ENCODE peak calls at places on chromosomes 3 and 15, in seven cellular contexts. One of them, this sample, is unnamed.
A peak's percentile ranks its signal among the peaks of the same experiment; 100 is the strongest.

GRCh38 chr3:99872633-99873254 is 55.1 kb downstream of the CMSS1 start:
- DNase-seq in Panc1: no peak
- DNase-seq in GM06990: peak; percentile 76
- DNase-seq in A549: no peak
- DNase-seq in tibial artery: no peak
- DNase-seq in left ventricle myocardium inferior: no peak
- DNase-seq in GM12864: no peak
- DNase-seq in this sample: peak; percentile 76

GRCh38 chr3:11335056-11335608 is 62.9 kb downstream of the ATG7 start:
- DNase-seq in Panc1: peak; percentile 39
- DNase-seq in GM06990: peak; percentile 9
- DNase-seq in A549: peak; percentile 66
- DNase-seq in tibial artery: no peak
- DNase-seq in left ventricle myocardium inferior: no peak
- DNase-seq in GM12864: peak; percentile 15
- DNase-seq in this sample: peak; percentile 62

GRCh38 chr15:60003243-60004018 is 680 bp upstream of the FOXB1 start:
- DNase-seq in Panc1: no peak
- DNase-seq in GM06990: no peak
- DNase-seq in A549: no peak
- DNase-seq in tibial artery: no peak
- DNase-seq in left ventricle myocardium inferior: no peak
- DNase-seq in GM12864: no peak
- DNase-seq in this sample: no peak

GRCh38 chr3:111617406-111617805 is 22.3 kb upstream of the ZBED2 start:
- DNase-seq in Panc1: no peak
- DNase-seq in GM06990: no peak
- DNase-seq in A549: no peak
- DNase-seq in tibial artery: no peak
- DNase-seq in left ventricle myocardium inferior: no peak
- DNase-seq in GM12864: no peak
- DNase-seq in this sample: no peak

GRCh38 chr3:45026957-45027356 is 854 bp downstream of the CLEC3B start:
- DNase-seq in Panc1: no peak
- DNase-seq in GM06990: no peak
- DNase-seq in A549: no peak
- DNase-seq in tibial artery: peak; percentile 89
- DNase-seq in left ventricle myocardium inferior: peak; percentile 88
- DNase-seq in GM12864: no peak
- DNase-seq in this sample: no peak

GRCh38 chr3:140863481-140864084 is 78.1 kb upstream of the SLC25A36 start:
- DNase-seq in Panc1: peak; percentile 39
- DNase-seq in GM06990: peak; percentile 38
- DNase-seq in A549: peak; percentile 42
- DNase-seq in tibial artery: no peak
- DNase-seq in left ventricle myocardium inferior: no peak
- DNase-seq in GM12864: peak; percentile 31
- DNase-seq in this sample: peak; percentile 78

GRCh38 chr15:66670698-66671580 is 31.1 kb upstream of the SMAD6 start:
- DNase-seq in Panc1: no peak
- DNase-seq in GM06990: no peak
- DNase-seq in A549: peak; percentile 53
- DNase-seq in tibial artery: no peak
- DNase-seq in left ventricle myocardium inferior: no peak
- DNase-seq in GM12864: no peak
- DNase-seq in this sample: no peak

GRCh38 chr3:159026510-159026909 is 224.7 kb downstream of the MFSD1 start:
- DNase-seq in Panc1: no peak
- DNase-seq in GM06990: no peak
- DNase-seq in A549: no peak
- DNase-seq in tibial artery: no peak
- DNase-seq in left ventricle myocardium inferior: no peak
- DNase-seq in GM12864: no peak
- DNase-seq in this sample: no peak

GRCh38 chr3:28349397-28350000 is 875 bp upstream of the AZI2 start:
- DNase-seq in Panc1: no peak
- DNase-seq in GM06990: no peak
- DNase-seq in A549: no peak
- DNase-seq in tibial artery: no peak
- DNase-seq in left ventricle myocardium inferior: no peak
- DNase-seq in GM12864: no peak
- DNase-seq in this sample: no peak

GRCh38 chr3:139355502-139355901 is 11.7 kb downstream of the MRPS22 start:
- DNase-seq in Panc1: no peak
- DNase-seq in GM06990: no peak
- DNase-seq in A549: no peak
- DNase-seq in tibial artery: no peak
- DNase-seq in left ventricle myocardium inferior: no peak
- DNase-seq in GM12864: no peak
- DNase-seq in this sample: no peak

GRCh38 chr3:186254676-186255665 is 107.1 kb downstream of the DGKG start:
- DNase-seq in Panc1: no peak
- DNase-seq in GM06990: peak; percentile 57
- DNase-seq in A549: no peak
- DNase-seq in tibial artery: no peak
- DNase-seq in left ventricle myocardium inferior: no peak
- DNase-seq in GM12864: peak; percentile 73
- DNase-seq in this sample: peak; percentile 77

GRCh38 chr15:67405208-67406191 is 115.4 kb upstream of the C15orf61 start:
- DNase-seq in Panc1: no peak
- DNase-seq in GM06990: no peak
- DNase-seq in A549: peak; percentile 61
- DNase-seq in tibial artery: no peak
- DNase-seq in left ventricle myocardium inferior: no peak
- DNase-seq in GM12864: no peak
- DNase-seq in this sample: no peak

GRCh38 chr15:94230436-94230885 is 900 bp upstream of the MCTP2 start:
- DNase-seq in Panc1: no peak
- DNase-seq in GM06990: no peak
- DNase-seq in A549: no peak
- DNase-seq in tibial artery: no peak
- DNase-seq in left ventricle myocardium inferior: no peak
- DNase-seq in GM12864: no peak
- DNase-seq in this sample: no peak

GRCh38 chr15:39744334-39745103 is 38.1 kb downstream of the FSIP1 start:
- DNase-seq in Panc1: no peak
- DNase-seq in GM06990: no peak
- DNase-seq in A549: no peak
- DNase-seq in tibial artery: no peak
- DNase-seq in left ventricle myocardium inferior: no peak
- DNase-seq in GM12864: no peak
- DNase-seq in this sample: peak; percentile 2

GRCh38 chr15:75130597-75131268 is 70.9 kb upstream of the C15orf39 start:
- DNase-seq in Panc1: no peak
- DNase-seq in GM06990: peak; percentile 68
- DNase-seq in A549: no peak
- DNase-seq in tibial artery: no peak
- DNase-seq in left ventricle myocardium inferior: no peak
- DNase-seq in GM12864: peak; percentile 90
- DNase-seq in this sample: peak; percentile 94
- H3K4me3 ChIP-seq in Panc1: no peak overlapping the region
- H3K4me3 ChIP-seq in GM06990: peak overlapping the region; percentile 26
- H3K4me3 ChIP-seq in A549: no peak overlapping the region
- H3K4me3 ChIP-seq in tibial artery: no peak overlapping the region
- H3K4me3 ChIP-seq in left ventricle myocardium inferior: no peak overlapping the region
- H3K4me3 ChIP-seq in GM12864: no peak overlapping the region
- H3K4me3 ChIP-seq in this sample: peak overlapping the region; percentile 37

GRCh38 chr15:48965972-48966371 is 2.3 kb upstream of the SHC4 start:
- DNase-seq in Panc1: no peak
- DNase-seq in GM06990: no peak
- DNase-seq in A549: peak; percentile 56
- DNase-seq in tibial artery: peak; percentile 84
- DNase-seq in left ventricle myocardium inferior: no peak
- DNase-seq in GM12864: no peak
- DNase-seq in this sample: peak; percentile 82
- TF ChIP-seq CTCF in Panc1: peak; percentile 41
- TF ChIP-seq CTCF in GM06990: peak; percentile 33
- TF ChIP-seq CTCF in A549: peak; percentile 27
- TF ChIP-seq CTCF in tibial artery: peak; percentile 12
- TF ChIP-seq CTCF in left ventricle myocardium inferior: no peak
- TF ChIP-seq CTCF in GM12864: peak; percentile 32
- TF ChIP-seq CTCF in this sample: peak; percentile 17

GRCh38 chr15:89091667-89092220 is 3.5 kb downstream of the ABHD2 start:
- DNase-seq in Panc1: no peak
- DNase-seq in GM06990: no peak
- DNase-seq in A549: no peak
- DNase-seq in tibial artery: no peak
- DNase-seq in left ventricle myocardium inferior: no peak
- DNase-seq in GM12864: no peak
- DNase-seq in this sample: no peak
- H3K4me3 ChIP-seq in Panc1: peak overlapping the region; percentile 54
- H3K4me3 ChIP-seq in GM06990: peak overlapping the region; percentile 44
- H3K4me3 ChIP-seq in A549: peak overlapping the region; percentile 28
- H3K4me3 ChIP-seq in tibial artery: peak overlapping the region; percentile 75
- H3K4me3 ChIP-seq in left ventricle myocardium inferior: peak overlapping the region; percentile 94
- H3K4me3 ChIP-seq in GM12864: peak overlapping the region; percentile 46
- H3K4me3 ChIP-seq in this sample: peak overlapping the region; percentile 64

DNA sequence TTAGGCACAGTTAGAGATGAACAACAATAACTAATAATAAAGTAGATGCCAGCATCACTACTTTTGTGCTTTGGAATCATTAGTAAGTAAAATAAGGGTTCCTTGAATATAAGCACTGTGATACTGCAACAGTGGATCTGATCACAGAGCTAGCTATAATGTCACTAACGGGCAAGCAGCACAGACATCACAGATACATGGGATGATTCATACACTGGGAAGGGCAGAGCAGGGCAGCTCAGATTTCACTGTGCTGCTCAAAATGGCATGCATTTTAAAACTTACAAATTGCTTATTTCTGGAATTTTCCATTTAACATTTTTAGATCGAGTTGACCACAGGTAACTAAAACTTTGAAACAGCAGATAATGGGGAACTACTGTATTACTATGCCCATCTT is 476.6 kb downstream of the FHIT start:
- DNase-seq in Panc1: no peak
- DNase-seq in GM06990: no peak
- DNase-seq in A549: no peak
- DNase-seq in tibial artery: no peak
- DNase-seq in left ventricle myocardium inferior: no peak
- DNase-seq in GM12864: no peak
- DNase-seq in this sample: no peak
- TF ChIP-seq CTCF in Panc1: no peak
- TF ChIP-seq CTCF in GM06990: no peak
- TF ChIP-seq CTCF in A549: no peak
- TF ChIP-seq CTCF in tibial artery: no peak
- TF ChIP-seq CTCF in left ventricle myocardium inferior: no peak
- TF ChIP-seq CTCF in GM12864: no peak
- TF ChIP-seq CTCF in this sample: no peak

DNA sequence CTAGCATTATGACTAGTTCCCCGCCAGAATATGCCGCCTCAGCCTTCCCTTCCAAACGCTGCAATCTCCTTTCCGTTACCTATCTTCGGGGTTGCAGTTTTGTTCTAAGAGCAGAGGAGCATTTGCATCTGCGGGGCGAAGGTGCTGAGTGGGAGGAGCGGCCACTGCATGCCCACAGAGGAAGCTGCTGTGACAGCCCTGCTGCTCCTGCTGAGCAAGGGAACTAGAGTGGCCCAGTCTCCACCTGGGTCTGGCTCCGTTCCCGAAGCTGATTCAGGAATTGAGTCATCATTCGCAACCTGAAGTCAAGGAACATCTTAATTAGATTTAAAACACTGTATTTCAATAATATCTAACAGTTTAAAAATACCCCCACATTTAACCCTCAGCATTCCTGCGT is 98.2 kb upstream of the TJP1 start:
- DNase-seq in Panc1: no peak
- DNase-seq in GM06990: no peak
- DNase-seq in A549: peak; percentile 58
- DNase-seq in tibial artery: no peak
- DNase-seq in left ventricle myocardium inferior: no peak
- DNase-seq in GM12864: no peak
- DNase-seq in this sample: no peak
- H3K4me3 ChIP-seq in Panc1: no peak overlapping the region
- H3K4me3 ChIP-seq in GM06990: no peak overlapping the region
- H3K4me3 ChIP-seq in A549: peak overlapping the region; percentile 28
- H3K4me3 ChIP-seq in tibial artery: no peak overlapping the region
- H3K4me3 ChIP-seq in left ventricle myocardium inferior: no peak overlapping the region
- H3K4me3 ChIP-seq in GM12864: no peak overlapping the region
- H3K4me3 ChIP-seq in this sample: no peak overlapping the region

DNA sequence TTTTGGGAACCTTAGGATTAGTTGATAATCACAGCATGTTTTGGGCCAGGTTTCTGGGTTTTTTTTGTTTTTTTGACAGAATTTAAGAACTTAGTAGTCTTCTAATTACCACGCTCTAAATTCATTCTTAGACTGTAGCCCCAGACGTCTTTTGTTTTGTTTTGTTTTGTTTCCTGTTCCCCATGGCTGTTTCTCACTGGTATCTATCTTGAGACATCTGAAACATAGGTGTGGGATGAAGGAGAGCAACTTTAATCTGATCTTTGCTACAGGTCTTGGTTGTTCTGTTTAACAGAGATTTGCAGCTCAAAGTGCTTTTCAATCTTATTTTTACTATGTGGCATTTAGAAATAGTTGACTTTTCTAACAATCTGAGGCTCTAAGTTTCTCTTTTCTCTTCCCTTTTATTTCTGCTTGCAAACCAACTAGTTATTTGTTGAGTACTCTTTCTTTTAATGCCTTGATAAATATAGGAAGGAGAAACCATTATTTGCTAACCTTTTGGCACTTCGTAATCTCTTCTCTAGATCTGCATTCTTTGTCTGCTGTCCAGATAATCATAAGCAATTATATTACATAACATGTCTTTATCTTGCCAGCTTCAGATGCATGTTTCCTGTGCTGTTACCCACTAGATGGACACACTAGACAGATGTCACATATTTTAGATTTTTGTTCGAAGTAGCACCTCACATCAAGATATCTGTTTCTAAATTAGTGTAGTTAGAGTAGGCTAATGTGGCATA is 40.9 kb downstream of the FBXL2 start:
- DNase-seq in Panc1: no peak
- DNase-seq in GM06990: peak; percentile 3
- DNase-seq in A549: peak; percentile 31
- DNase-seq in tibial artery: no peak
- DNase-seq in left ventricle myocardium inferior: no peak
- DNase-seq in GM12864: no peak
- DNase-seq in this sample: peak; percentile 29
- TF ChIP-seq CTCF in Panc1: no peak
- TF ChIP-seq CTCF in GM06990: no peak
- TF ChIP-seq CTCF in A549: no peak
- TF ChIP-seq CTCF in tibial artery: no peak
- TF ChIP-seq CTCF in left ventricle myocardium inferior: no peak
- TF ChIP-seq CTCF in GM12864: no peak
- TF ChIP-seq CTCF in this sample: no peak